ENCODE peak calls at places on chromosomes 13 and 19, in four cellular contexts. O, U, Z and Q are unnamed samples.

GRCh38 chr13:30049692-30050091 is 199.3 kb upstream of the UBL3 start:
- DNase-seq in O (no peak), U (no peak), Z (no peak), Q (no peak)

GRCh38 chr13:110957181-110957884 is 42.5 kb upstream of the ANKRD10 start:
- DNase-seq in O (no peak), U (peak), Z (no peak), Q (no peak)

GRCh38 chr13:44132710-44133109 is 240.9 kb upstream of the SERP2 start:
- DNase-seq in O (no peak), U (no peak), Z (no peak), Q (no peak)

GRCh38 chr19:38424272-38424671 is 1.7 kb downstream of the RASGRP4 start:
- DNase-seq in O (no peak), U (no peak), Z (no peak), Q (no peak)

GRCh38 chr19:2084993-2085720 is 11.0 kb downstream of the MOB3A start:
- DNase-seq in O (peak), U (no peak), Z (peak), Q (no peak)

GRCh38 chr19:55259540-55260210 is 858 bp upstream of the PPP6R1 start:
- DNase-seq in O (no peak), U (no peak), Z (peak), Q (no peak)

GRCh38 chr13:108185218-108185617 is 30.1 kb downstream of the LIG4 start:
- DNase-seq in O (no peak), U (no peak), Z (no peak), Q (no peak)

GRCh38 chr13:24348797-24349515 is 39.6 kb downstream of the C1QTNF9 start:
- DNase-seq in O (no peak), U (no peak), Z (no peak), Q (no peak)

GRCh38 chr19:5889288-5889971 is 14.2 kb downstream of the NDUFA11 start:
- DNase-seq in O (no peak), U (no peak), Z (no peak), Q (no peak)

GRCh38 chr19:54189020-54189667 is at the start of gene MBOAT7:
- DNase-seq in O (peak), U (no peak), Z (no peak), Q (no peak)

GRCh38 chr19:48623556-48624066 is 4.3 kb downstream of the SPHK2 start:
- DNase-seq in O (no peak), U (no peak), Z (no peak), Q (no peak)